ENCODE peak calls at places on chromosomes 16 and 17, in eight cellular contexts. T, J, Q, O, H, X, D and U are unnamed samples.

GRCh38 chr16:19400709-19401108 is 17.0 kb upstream of the TMC5 start:
- DNase-seq in T (no peak), J (no peak), Q (no peak), O (no peak), H (no peak), X (no peak), D (no peak), U (no peak)

GRCh38 chr17:28433696-28434095 is 27.7 kb upstream of the SLC46A1 start:
- DNase-seq in T (no peak), J (no peak), Q (no peak), O (no peak), H (no peak), X (no peak), D (no peak), U (no peak)

GRCh38 chr17:49843774-49844350 is 4.0 kb downstream of the TAC4 start:
- DNase-seq in T (peak; percentile 57), J (no peak), Q (no peak), O (no peak), H (no peak), X (no peak), D (no peak), U (no peak)

GRCh38 chr17:73592531-73592961 is 51.7 kb downstream of the SDK2 start:
- DNase-seq in T (no peak), J (no peak), Q (no peak), O (no peak), H (no peak), X (no peak), D (peak; percentile 21), U (no peak)

GRCh38 chr16:77374384-77374783 is 60.5 kb downstream of the ADAMTS18 start:
- DNase-seq in T (no peak), J (no peak), Q (no peak), O (no peak), H (no peak), X (no peak), D (no peak), U (no peak)

GRCh38 chr16:23949630-23950290 is 114.0 kb downstream of the PRKCB start:
- DNase-seq in T (no peak), J (peak; percentile 50), Q (no peak), O (no peak), H (no peak), X (peak; percentile 70), D (peak; percentile 65), U (no peak)

GRCh38 chr17:7854078-7854777 is 638 bp upstream of the TMEM88 start:
- DNase-seq in T (peak; percentile 59), J (no peak), Q (no peak), O (no peak), H (no peak), X (no peak), D (peak; percentile 25), U (peak; percentile 93)

GRCh38 chr16:81189100-81189664 is 49.3 kb upstream of the BCO1 start:
- DNase-seq in T (no peak), J (peak; percentile 69), Q (peak; percentile 23), O (peak; percentile 39), H (peak; percentile 79), X (no peak), D (no peak), U (no peak)

GRCh38 chr16:57643902-57644301 is 15.5 kb downstream of the ADGRG1 start:
- DNase-seq in T (no peak), J (no peak), Q (no peak), O (no peak), H (no peak), X (no peak), D (no peak), U (no peak)

GRCh38 chr16:70605284-70605659 is 41.1 kb upstream of the IL34 start:
- DNase-seq in T (no peak), J (no peak), Q (no peak), O (no peak), H (no peak), X (no peak), D (no peak), U (no peak)

GRCh38 chr16:8579559-8579958 is 10.8 kb downstream of the TMEM114 start:
- DNase-seq in T (no peak), J (no peak), Q (no peak), O (no peak), H (no peak), X (no peak), D (no peak), U (no peak)

GRCh38 chr17:32504166-32504990 is 17.6 kb downstream of the CDK5R1 start:
- DNase-seq in T (no peak), J (no peak), Q (no peak), O (no peak), H (no peak), X (no peak), D (no peak), U (peak; percentile 91)

GRCh38 chr17:75242461-75243042 is 18.9 kb downstream of the GGA3 start:
- DNase-seq in T (no peak), J (no peak), Q (no peak), O (no peak), H (no peak), X (no peak), D (peak; percentile 34), U (no peak)

GRCh38 chr17:63439682-63440081 is 6.4 kb downstream of the CYB561 start:
- DNase-seq in T (no peak), J (no peak), Q (no peak), O (peak; percentile 86), H (no peak), X (no peak), D (no peak), U (no peak)

GRCh38 chr17:63441654-63442053 is 4.5 kb downstream of the CYB561 start:
- DNase-seq in T (no peak), J (no peak), Q (no peak), O (no peak), H (no peak), X (no peak), D (no peak), U (no peak)

GRCh38 chr17:63440770-63441335 is 5.3 kb downstream of the CYB561 start:
- DNase-seq in T (no peak), J (no peak), Q (no peak), O (no peak), H (no peak), X (no peak), D (no peak), U (no peak)

GRCh38 chr17:63442074-63442473 is 4.0 kb downstream of the CYB561 start:
- DNase-seq in T (no peak), J (no peak), Q (no peak), O (no peak), H (no peak), X (no peak), D (no peak), U (no peak)

GRCh38 chr17:63440127-63440769 is 5.9 kb downstream of the CYB561 start:
- DNase-seq in T (no peak), J (no peak), Q (no peak), O (no peak), H (no peak), X (peak; percentile 47), D (no peak), U (no peak)
- TF ChIP-seq CTCF in T (no peak), J (no peak), Q (no peak), O (peak; percentile 11), H (peak; percentile 6), X (no peak), D (no peak), U (peak; percentile 9)

DNA sequence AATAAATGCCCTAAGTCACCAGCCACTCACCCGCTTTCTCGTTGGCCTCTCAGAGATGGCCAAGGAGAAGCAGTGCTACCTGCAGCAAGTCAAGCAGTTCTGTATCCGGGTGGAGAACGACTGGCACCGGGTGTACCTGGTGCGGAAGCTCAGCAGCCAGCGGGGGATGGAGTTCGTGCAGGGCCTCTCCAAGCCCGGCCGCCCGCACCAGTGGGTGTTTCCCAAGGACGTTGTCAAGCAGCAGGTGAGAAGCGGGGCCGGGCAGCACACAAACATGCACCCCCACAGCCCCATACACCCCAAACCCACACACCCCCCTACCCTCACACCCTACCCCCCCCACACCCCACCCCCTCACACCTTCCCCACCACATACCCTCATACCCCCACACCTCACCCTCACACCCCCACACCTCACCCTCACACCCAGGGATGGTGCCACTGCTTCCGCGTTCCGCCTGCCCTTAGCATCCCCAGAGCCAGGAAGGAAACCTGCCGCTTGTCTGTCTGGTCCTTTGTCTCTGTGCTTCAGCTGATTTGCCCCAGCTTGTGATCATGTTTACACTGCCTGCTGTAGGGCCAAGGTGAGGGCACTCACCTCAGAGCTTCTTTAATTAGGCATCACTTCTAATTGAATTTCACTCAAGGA is 41.9 kb upstream of the ENDOV start:
- DNase-seq in T (no peak), J (no peak), Q (no peak), O (no peak), H (no peak), X (peak; percentile 30), D (no peak), U (peak; percentile 87)
- TF ChIP-seq CTCF in T (no peak), J (no peak), Q (no peak), O (no peak), H (no peak), X (no peak), D (no peak), U (no peak)

GRCh38 chr17:83195330-83196087 is 116.1 kb downstream of the METRNL start:
- DNase-seq in T (no peak), J (peak; percentile 77), Q (no peak), O (no peak), H (peak; percentile 56), X (no peak), D (no peak), U (peak; percentile 95)
- TF ChIP-seq CTCF in T (no peak), J (no peak), Q (no peak), O (peak; percentile 23), H (peak; percentile 19), X (no peak), D (no peak), U (peak; percentile 67)

DNA sequence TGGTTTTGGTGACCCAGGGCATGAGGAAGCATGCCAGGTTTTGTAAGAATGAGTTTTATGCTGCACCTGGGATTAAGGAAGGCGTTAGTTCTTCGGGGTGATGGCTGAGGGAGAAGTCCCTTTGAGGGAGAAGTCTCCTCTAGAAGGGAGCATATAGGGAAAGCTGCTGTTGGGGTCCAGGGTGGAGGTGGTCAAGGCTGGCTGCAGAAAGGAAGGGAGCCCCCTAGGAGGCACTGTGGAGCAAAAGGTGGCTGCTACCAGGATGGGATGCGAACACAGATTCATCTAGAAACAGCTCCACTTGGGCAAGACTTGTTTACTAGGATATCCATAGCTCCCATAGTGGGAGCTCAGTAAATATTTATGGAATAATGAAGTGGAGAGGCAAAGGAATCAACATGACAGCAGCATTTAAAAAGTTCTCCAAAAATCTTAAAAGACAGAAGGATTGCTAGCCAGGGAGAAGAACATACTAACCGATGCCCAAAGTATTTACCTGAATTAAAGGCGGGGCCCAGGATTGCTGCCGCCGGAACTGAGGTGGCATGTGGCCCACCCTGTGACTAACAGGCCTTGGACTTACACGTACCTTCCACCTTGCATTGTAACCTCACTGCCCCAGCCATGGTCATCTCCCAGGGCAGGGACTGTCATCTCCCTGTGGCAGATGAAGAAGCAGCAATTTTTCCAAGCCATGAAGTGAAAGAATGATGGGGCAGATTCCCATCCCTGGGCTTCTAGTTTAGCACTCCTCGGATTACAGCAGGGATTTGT is 7.1 kb upstream of the LPCAT2 start:
- DNase-seq in T (peak; percentile 28), J (no peak), Q (no peak), O (no peak), H (no peak), X (no peak), D (no peak), U (no peak)
- TF ChIP-seq CTCF in T (peak; percentile 51), J (no peak), Q (peak; percentile 57), O (peak; percentile 56), H (peak; percentile 33), X (no peak), D (no peak), U (peak; percentile 55)